ENCODE peak calls at places on chromosomes 1 and 21, in five cellular contexts. O is SK-N-SH, V is GM12878, A is K562, R is GM12891. M is an unnamed sample.

GRCh38 chr1:109617291-109617801 is 2.1 kb downstream of the GNAT2 start:
- DNase-seq in O (peak), R (no peak), V (no peak), A (peak), M (no peak)

GRCh38 chr1:207903767-207904166 is 7.2 kb downstream of the CD34 start:
- DNase-seq in R (no peak), V (no peak), A (no peak), O (no peak), M (no peak)

GRCh38 chr21:33668620-33669019 is 26.3 kb downstream of the ITSN1 start:
- DNase-seq in R (no peak), V (no peak), O (no peak), A (no peak), M (no peak)

GRCh38 chr1:51214615-51215131 is 21.4 kb upstream of the RNF11 start:
- DNase-seq in V (no peak), R (no peak), O (no peak), A (no peak), M (no peak)

GRCh38 chr1:53544731-53545515 is 85.7 kb downstream of the DMRTB1 start:
- DNase-seq in V (no peak), O (peak), R (no peak), A (no peak), M (no peak)

GRCh38 chr1:2980073-2980791 is 41.0 kb upstream of the ACTRT2 start:
- DNase-seq in R (no peak), O (no peak), V (no peak), A (no peak), M (no peak)

GRCh38 chr1:229696385-229696784 is 70.3 kb downstream of the URB2 start:
- DNase-seq in O (no peak), A (no peak), V (peak), R (no peak), M (no peak)

GRCh38 chr1:8889925-8890785 is 11.7 kb upstream of the ENO1 start:
- DNase-seq in O (peak), V (no peak), R (no peak), A (no peak), M (no peak)

GRCh38 chr21:24367936-24368335 is 1239.3 kb downstream of the MRPL39 start:
- DNase-seq in R (no peak), V (no peak), O (no peak), A (no peak), M (no peak)

GRCh38 chr1:97350662-97351061 is 570.2 kb downstream of the DPYD start:
- DNase-seq in R (no peak), V (no peak), O (no peak), A (no peak), M (no peak)

GRCh38 chr21:42737969-42738590 is 84.7 kb downstream of the PDE9A start:
- DNase-seq in R (no peak), V (no peak), A (no peak), O (no peak), M (no peak)

GRCh38 chr21:14916676-14917141 is 148.1 kb downstream of the NRIP1 start:
- DNase-seq in O (no peak), R (no peak), A (no peak), V (no peak), M (no peak)

GRCh38 chr1:101357444-101357986 is 120.7 kb downstream of the S1PR1 start:
- DNase-seq in O (peak), A (peak), R (peak), V (peak), M (peak)

GRCh38 chr1:1402081-1402900 is 3.2 kb upstream of the CCNL2 start:
- DNase-seq in V (no peak), R (no peak), O (peak), A (peak), M (no peak)

GRCh38 chr1:71190843-71191242 is 110.0 kb upstream of the ZRANB2 start:
- DNase-seq in A (no peak), V (no peak), O (no peak), R (no peak), M (no peak)

GRCh38 chr1:227210604-227211003 is 107.7 kb downstream of the CDC42BPA start:
- DNase-seq in A (no peak), O (no peak), V (no peak), R (no peak), M (no peak)

GRCh38 chr1:119987112-119987511 is 82.3 kb downstream of the NOTCH2 start:
- DNase-seq in R (no peak), O (no peak), A (no peak), V (no peak), M (no peak)

GRCh38 chr1:18130356-18130755 is 22.8 kb downstream of the IGSF21 start:
- DNase-seq in O (no peak), A (no peak), V (no peak), R (no peak), M (no peak)

GRCh38 chr1:218034464-218034863 is 250.6 kb upstream of the RRP15 start:
- DNase-seq in V (no peak), O (no peak), A (no peak), R (no peak), M (no peak)

GRCh38 chr1:61013189-61013952 is 69.0 kb upstream of the NFIA start:
- DNase-seq in R (no peak), A (peak), V (no peak), O (peak), M (no peak)

GRCh38 chr1:188325211-188325610 is 1496.5 kb downstream of the PLA2G4A start:
- DNase-seq in A (no peak), V (no peak), R (no peak), O (peak), M (no peak)

GRCh38 chr21:35053356-35054096 is 4.4 kb upstream of the RUNX1 start:
- DNase-seq in O (no peak), R (no peak), A (peak), V (no peak), M (no peak)

GRCh38 chr1:207565546-207566468 is 69.8 kb downstream of the CR1 start:
- DNase-seq in R (no peak), O (no peak), V (no peak), A (peak), M (no peak)

GRCh38 chr1:24391882-24392603 is 21.5 kb downstream of the STPG1 start:
- DNase-seq in A (peak), V (peak), O (peak), R (no peak), M (peak)

GRCh38 chr1:72366473-72366872 is 84.1 kb upstream of the NEGR1 start:
- DNase-seq in V (no peak), R (no peak), A (no peak), O (no peak), M (no peak)

GRCh38 chr1:47527653-47528272 is 89.9 kb downstream of the FOXD2 start:
- DNase-seq in O (no peak), V (no peak), A (peak), R (no peak), M (no peak)

GRCh38 chr21:41726970-41727783 is 39.7 kb downstream of the RIPK4 start:
- DNase-seq in R (no peak), A (no peak), O (no peak), V (no peak), M (no peak)
- TF ChIP-seq TAF1 in R (no peak), A (no peak), O (no peak), V (no peak), M (no peak)

DNA sequence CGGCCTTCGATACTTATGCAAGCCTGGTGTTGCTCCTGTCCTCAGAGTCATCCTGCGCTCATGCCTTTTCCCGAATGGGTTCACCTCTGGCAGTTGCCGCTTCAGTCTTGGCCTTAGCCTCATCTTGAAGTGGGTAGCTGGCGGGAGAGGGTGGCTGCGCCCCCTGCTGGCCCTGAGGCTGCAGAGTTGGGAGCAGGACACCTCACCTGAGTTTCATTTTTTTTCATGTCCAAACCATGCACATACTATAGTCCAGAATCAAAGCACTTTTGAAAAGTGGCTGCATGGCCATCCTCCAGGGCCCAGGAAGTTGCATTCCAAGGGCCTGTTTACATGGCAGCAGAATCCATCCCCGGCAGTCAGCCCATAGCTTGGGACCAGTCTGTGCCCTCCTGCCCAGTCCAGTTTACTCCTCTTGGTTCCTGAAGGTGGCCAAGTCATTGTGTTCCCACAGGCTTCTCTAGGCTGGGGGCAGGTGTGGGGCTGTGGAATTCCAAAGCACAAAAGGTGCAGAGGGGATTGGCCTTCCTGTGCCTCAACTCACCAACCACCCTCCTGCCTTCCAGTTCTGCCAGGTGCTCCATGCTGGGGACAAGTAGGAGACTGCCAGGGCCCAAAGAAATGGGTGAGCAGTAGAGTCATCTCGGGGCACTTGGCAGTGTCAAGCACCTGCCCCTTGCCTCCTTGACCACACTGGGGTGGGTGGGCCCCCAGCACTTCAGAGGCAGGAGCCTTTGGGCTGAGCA is 44.0 kb downstream of the YARS1 start:
- DNase-seq in V (peak), O (peak), R (peak), A (peak), M (peak)
- TF ChIP-seq POLR2AphosphoS5 in V (no peak), O (peak), R (peak), A (no peak), M (no peak)

GRCh38 chr1:16926491-16927195 is 4.9 kb downstream of the CROCC start:
- DNase-seq in V (no peak), O (peak), A (no peak), R (no peak), M (no peak)
- TF ChIP-seq TAF1 in V (no peak), O (no peak), A (no peak), R (no peak), M (no peak)

GRCh38 chr1:165688046-165688445 is 10.3 kb downstream of the ALDH9A1 start:
- DNase-seq in A (no peak), O (no peak), V (no peak), R (no peak), M (no peak)
- TF ChIP-seq POLR2AphosphoS5 in A (no peak), O (no peak), V (no peak), R (no peak), M (no peak)

DNA sequence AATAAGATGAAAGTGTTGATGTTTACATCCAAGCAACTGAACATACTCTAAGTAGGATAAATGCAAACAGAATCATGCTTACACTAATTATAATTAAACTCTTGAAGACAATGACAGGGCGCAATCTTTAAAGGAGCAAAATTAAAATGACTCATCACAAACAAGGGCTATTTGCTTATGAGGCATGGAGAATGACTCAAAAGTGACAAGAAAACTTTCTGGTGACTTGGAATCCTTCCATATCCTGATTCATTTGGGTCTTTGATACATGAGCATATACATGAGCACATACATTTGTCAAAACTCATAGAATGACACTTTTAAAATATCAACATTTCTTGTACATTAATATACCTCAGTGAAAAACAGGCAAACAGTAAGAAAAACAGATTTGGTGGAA is 1632.3 kb downstream of the KCNT2 start:
- DNase-seq in O (no peak), A (peak), V (no peak), R (no peak), M (no peak)
- TF ChIP-seq TAF1 in O (no peak), A (no peak), V (no peak), R (no peak), M (no peak)

GRCh38 chr1:64826991-64827390 is 82.1 kb downstream of the RAVER2 start:
- DNase-seq in R (no peak), V (no peak), A (no peak), O (no peak), M (no peak)

GRCh38 chr1:64828829-64829228 is 84.0 kb downstream of the RAVER2 start:
- DNase-seq in V (no peak), A (no peak), O (no peak), R (no peak), M (no peak)

GRCh38 chr1:64822621-64823020 is 77.7 kb downstream of the RAVER2 start:
- DNase-seq in O (no peak), V (no peak), A (no peak), R (no peak), M (no peak)

GRCh38 chr1:64829411-64830033 is 84.6 kb downstream of the RAVER2 start:
- DNase-seq in A (no peak), R (no peak), O (no peak), V (no peak), M (no peak)

GRCh38 chr1:64823691-64824476 is 79.0 kb downstream of the RAVER2 start:
- DNase-seq in O (peak), A (peak), V (peak), R (no peak), M (no peak)
- TF ChIP-seq POLR2AphosphoS5 in O (no peak), A (no peak), V (no peak), R (no peak), M (no peak)

GRCh38 chr1:235278233-235278914 is 49.6 kb downstream of the ARID4B start:
- DNase-seq in R (no peak), O (no peak), V (no peak), A (no peak), M (no peak)

GRCh38 chr1:235272851-235273250 is 55.1 kb downstream of the ARID4B start:
- DNase-seq in V (no peak), O (no peak), R (no peak), A (no peak), M (no peak)

GRCh38 chr1:235275836-235276235 is 52.1 kb downstream of the ARID4B start:
- DNase-seq in O (no peak), A (no peak), R (no peak), V (no peak), M (no peak)

GRCh38 chr1:235277709-235278108 is 50.3 kb downstream of the ARID4B start:
- DNase-seq in O (no peak), V (no peak), A (no peak), R (no peak), M (no peak)

GRCh38 chr1:235275223-235275622 is 52.8 kb downstream of the ARID4B start:
- DNase-seq in R (peak), A (no peak), O (no peak), V (peak), M (peak)
- TF ChIP-seq TAF1 in R (no peak), A (no peak), O (no peak), V (no peak), M (no peak)